ENCODE peak calls at places on chromosomes 5 and 9, in four cellular contexts. B is HepG2, R is GM12878, T is K562. U is an unnamed sample.

GRCh38 chr5:137822158-137822764 is 45.4 kb upstream of the MYOT start:
- DNase-seq in B (peak), R (no peak), T (peak), U (peak)

GRCh38 chr9:5846080-5846479 is 13.2 kb upstream of the ERMP1 start:
- DNase-seq in B (no peak), R (no peak), T (no peak), U (no peak)

GRCh38 chr9:19631181-19631580 is 157.7 kb downstream of the SLC24A2 start:
- DNase-seq in B (no peak), R (no peak), T (no peak), U (no peak)

GRCh38 chr5:39157679-39158078 is 61.7 kb downstream of the FYB1 start:
- DNase-seq in B (no peak), R (no peak), T (no peak), U (no peak)

GRCh38 chr5:28390341-28390740 is 1352.0 kb upstream of the CDH9 start:
- DNase-seq in B (no peak), R (no peak), T (no peak), U (no peak)

GRCh38 chr9:119375892-119376291 is 6.7 kb upstream of the BRINP1 start:
- DNase-seq in B (peak), R (no peak), T (peak), U (peak)

GRCh38 chr9:84966876-84967830 is 297.6 kb downstream of the NTRK2 start:
- DNase-seq in B (peak), R (no peak), T (peak), U (no peak)

GRCh38 chr5:161406880-161407279 is 139.6 kb downstream of the GABRB2 start:
- DNase-seq in B (no peak), R (no peak), T (no peak), U (no peak)

GRCh38 chr9:133352635-133353340 is 3.5 kb downstream of the SURF1 start:
- DNase-seq in B (no peak), R (no peak), T (no peak), U (no peak)

GRCh38 chr5:102865171-102865509 is 110.0 kb downstream of the PAM start:
- DNase-seq in B (no peak), R (no peak), T (no peak), U (peak)

GRCh38 chr5:1931590-1932138 is 48.9 kb upstream of the IRX4 start:
- DNase-seq in B (no peak), R (no peak), T (no peak), U (no peak)

GRCh38 chr5:150640311-150641005 is at the start of gene SYNPO:
- DNase-seq in B (peak), R (no peak), T (peak), U (no peak)

GRCh38 chr9:123536455-123536868 is 180.5 kb downstream of the CRB2 start:
- DNase-seq in B (no peak), R (peak), T (no peak), U (no peak)

GRCh38 chr5:15082096-15082495 is 210.5 kb upstream of the ANKH start:
- DNase-seq in B (no peak), R (no peak), T (no peak), U (no peak)

GRCh38 chr5:132268698-132269551 is 11.4 kb downstream of the PDLIM4 start:
- DNase-seq in B (no peak), R (peak), T (peak), U (no peak)

GRCh38 chr5:131997727-131998117 is 13.7 kb downstream of the ACSL6 start:
- DNase-seq in B (no peak), R (no peak), T (no peak), U (no peak)

GRCh38 chr5:170782438-170782837 is 1.1 kb upstream of the GABRP start:
- DNase-seq in B (no peak), R (no peak), T (no peak), U (no peak)

GRCh38 chr9:76101945-76102344 is 211.5 kb downstream of the PCSK5 start:
- DNase-seq in B (no peak), R (no peak), T (no peak), U (no peak)

GRCh38 chr9:18485691-18486090 is 11.7 kb downstream of the ADAMTSL1 start:
- DNase-seq in B (no peak), R (no peak), T (no peak), U (no peak)

GRCh38 chr9:93950619-93951601 is 4.2 kb downstream of the BARX1 start:
- DNase-seq in B (no peak), R (no peak), T (no peak), U (no peak)

GRCh38 chr5:32390819-32391591 is 53.5 kb downstream of the ZFR start:
- DNase-seq in B (peak), R (no peak), T (no peak), U (peak)

GRCh38 chr9:80485420-80485819 is 913.7 kb downstream of the TLE4 start:
- DNase-seq in B (no peak), R (no peak), T (no peak), U (no peak)

GRCh38 chr5:79069488-79070001 is at the start of the genes BHMT2 and DMGDH:
- DNase-seq in B (peak), R (no peak), T (no peak), U (no peak)

GRCh38 chr5:124876983-124877382 is 130.5 kb upstream of the ZNF608 start:
- DNase-seq in B (no peak), R (no peak), T (no peak), U (no peak)

GRCh38 chr5:131610198-131611063 is 24.6 kb downstream of the RAPGEF6 start:
- DNase-seq in B (peak), R (no peak), T (no peak), U (peak)

GRCh38 chr5:14663734-14664269 is 716 bp upstream of the OTULIN start:
- DNase-seq in B (no peak), R (no peak), T (no peak), U (no peak)

GRCh38 chr5:171770153-171770552 is 15.5 kb upstream of the SMIM23 start:
- DNase-seq in B (no peak), R (no peak), T (no peak), U (no peak)

GRCh38 chr9:129109504-129109903 is 1.1 kb downstream of the CRAT start:
- DNase-seq in B (peak), R (no peak), T (no peak), U (no peak)

GRCh38 chr9:99478469-99479027 is 256.5 kb downstream of the SEC61B start:
- DNase-seq in B (no peak), R (no peak), T (no peak), U (no peak)

GRCh38 chr5:147568710-147569109 is 58.8 kb upstream of the DPYSL3 start:
- DNase-seq in B (no peak), R (no peak), T (no peak), U (no peak)

GRCh38 chr5:10704949-10705621 is 55.9 kb downstream of the DAP start:
- DNase-seq in B (no peak), R (no peak), T (no peak), U (peak)

GRCh38 chr9:137919095-137919465 is 41.5 kb downstream of the CACNA1B start:
- DNase-seq in B (no peak), R (no peak), T (no peak), U (no peak)

GRCh38 chr5:33180900-33181299 is 259.9 kb upstream of the TARS1 start:
- DNase-seq in B (no peak), R (no peak), T (no peak), U (peak)

GRCh38 chr9:101968392-101968791 is 229.9 kb upstream of the GRIN3A start:
- DNase-seq in B (no peak), R (no peak), T (no peak), U (no peak)

GRCh38 chr9:126788631-126789349 is 16.1 kb upstream of the ZBTB43 start:
- DNase-seq in B (no peak), R (no peak), T (no peak), U (no peak)

GRCh38 chr9:115691686-115692085 is 461.9 kb upstream of the PAPPA start:
- DNase-seq in B (no peak), R (no peak), T (no peak), U (no peak)

GRCh38 chr9:249025-249424 is 34.4 kb downstream of the DOCK8 start:
- DNase-seq in B (no peak), R (no peak), T (no peak), U (no peak)

GRCh38 chr9:89606567-89607311 is 1.9 kb downstream of the GADD45G start:
- DNase-seq in B (no peak), R (no peak), T (peak), U (no peak)
- TF ChIP-seq ZBTB33 in B (no peak), R (no peak), T (no peak), U (no peak)

GRCh38 chr5:143154495-143155375 is 248.8 kb downstream of the NR3C1 start:
- DNase-seq in B (no peak), R (no peak), T (no peak), U (no peak)
- TF ChIP-seq SP1 in B (no peak), R (no peak), T (no peak), U (peak)

GRCh38 chr5:73955447-73955846 is 329.5 kb downstream of the ARHGEF28 start:
- DNase-seq in B (no peak), R (no peak), T (no peak), U (no peak)

GRCh38 chr5:73958037-73958436 is 332.0 kb downstream of the ARHGEF28 start:
- DNase-seq in B (no peak), R (no peak), T (no peak), U (no peak)

GRCh38 chr5:73950441-73950873 is 324.5 kb downstream of the ARHGEF28 start:
- DNase-seq in B (no peak), R (no peak), T (no peak), U (no peak)

GRCh38 chr5:73957397-73958001 is 331.5 kb downstream of the ARHGEF28 start:
- DNase-seq in B (no peak), R (no peak), T (no peak), U (no peak)

GRCh38 chr5:73954381-73954780 is 328.4 kb downstream of the ARHGEF28 start:
- DNase-seq in B (no peak), R (no peak), T (no peak), U (no peak)
- TF ChIP-seq CEBPB in B (no peak), R (no peak), T (no peak), U (no peak)

GRCh38 chr9:134678206-134678605 is 36.6 kb downstream of the COL5A1 start:
- DNase-seq in B (no peak), R (no peak), T (no peak), U (no peak)
- TF ChIP-seq ZBTB33 in B (no peak), R (no peak), T (no peak), U (no peak)

DNA sequence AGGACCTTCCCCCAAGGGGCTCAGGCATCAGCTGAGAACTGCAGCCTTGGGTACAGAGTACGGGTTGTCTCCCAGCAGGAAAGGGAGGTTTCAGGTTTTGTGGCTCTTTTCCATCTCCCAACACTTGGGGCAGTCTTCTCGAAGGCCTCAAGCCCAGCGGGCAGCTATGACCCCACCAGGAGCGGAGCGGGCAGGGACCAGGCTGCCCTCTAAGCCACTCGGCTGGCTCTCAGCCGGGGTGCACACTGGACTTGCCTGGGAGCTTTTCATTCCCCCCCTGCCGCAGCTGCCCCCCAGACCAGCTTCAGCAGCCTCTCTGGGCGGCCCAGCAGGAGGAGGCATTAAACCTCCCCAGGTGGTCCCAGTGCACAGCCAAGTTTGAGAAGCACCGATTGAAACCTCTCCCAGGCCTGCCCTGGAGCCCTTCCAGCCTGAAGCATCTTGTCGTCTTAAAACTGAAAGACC is 20.8 kb downstream of the NTNG2 start:
- DNase-seq in B (no peak), R (no peak), T (no peak), U (no peak)
- TF ChIP-seq SP1 in B (no peak), R (no peak), T (no peak), U (no peak)

GRCh38 chr9:69173891-69174644 is at the start of gene TJP2:
- DNase-seq in B (peak), R (no peak), T (peak), U (no peak)
- TF ChIP-seq CEBPB in B (no peak), R (no peak), T (no peak), U (no peak)

GRCh38 chr5:165525268-165525667 is 2019.8 kb downstream of the MAT2B start:
- DNase-seq in B (no peak), R (no peak), T (no peak), U (no peak)
- TF ChIP-seq ZBTB33 in B (no peak), R (no peak), T (no peak), U (no peak)

GRCh38 chr9:110316255-110316921 is 21.3 kb downstream of the TXNDC8 start:
- DNase-seq in B (no peak), R (no peak), T (no peak), U (no peak)
- TF ChIP-seq SP1 in B (no peak), R (no peak), T (no peak), U (no peak)

U was measured in HCT116.